ENCODE peak calls at places on chromosomes 4 and X, in six cellular contexts. W is aorta, S is esophagus muscularis mucosa, U is A549, K is adrenal gland, M is suprapubic skin. I is an unnamed sample. For H3K4me1, the result is how much of the 10 kb centered on the place peaks cover.

GRCh38 chr4:179145746-179146530 is 1703.7 kb upstream of the AGA start:
- DNase-seq in M (no peak), S (no peak), K (no peak), W (no peak), U (no peak), I (no peak)

GRCh38 chrX:30906726-30907125 is 17.7 kb upstream of the TAB3 start:
- DNase-seq in U (no peak), M (no peak), W (no peak), K (no peak), S (no peak), I (peak)

GRCh38 chr4:74996996-74997395 is 64.1 kb downstream of the PARM1 start:
- DNase-seq in W (no peak), M (no peak), S (peak), K (no peak), U (no peak), I (no peak)

GRCh38 chr4:140061194-140061593 is 92.8 kb downstream of the MAML3 start:
- DNase-seq in S (no peak), W (no peak), U (no peak), M (no peak), K (no peak), I (peak)

GRCh38 chrX:154734101-154734781 is 16.6 kb downstream of the GAB3 start:
- DNase-seq in K (peak), S (no peak), W (no peak), U (no peak), M (no peak), I (peak)

GRCh38 chr4:136395212-136395722 is 1137.0 kb downstream of the PCDH18 start:
- DNase-seq in S (no peak), M (no peak), U (no peak), K (no peak), W (peak), I (no peak)

GRCh38 chr4:166386491-166387367 is 513.7 kb downstream of the TLL1 start:
- DNase-seq in W (no peak), U (no peak), S (no peak), M (no peak), K (no peak), I (no peak)

GRCh38 chrX:153868576-153869472 is 17.1 kb downstream of the L1CAM start:
- DNase-seq in W (no peak), K (no peak), M (no peak), U (no peak), S (no peak), I (no peak)

GRCh38 chr4:26161030-26161824 is 159.6 kb upstream of the RBPJ start:
- DNase-seq in U (no peak), M (no peak), S (no peak), W (no peak), K (no peak), I (no peak)

GRCh38 chrX:110284159-110284558 is 33.7 kb downstream of the AMMECR1 start:
- DNase-seq in M (no peak), W (no peak), S (no peak), U (peak), K (no peak), I (no peak)

GRCh38 chr4:72489267-72489666 is 79.8 kb downstream of the ADAMTS3 start:
- DNase-seq in K (no peak), W (no peak), M (no peak), U (no peak), S (no peak), I (no peak)

GRCh38 chrX:23908219-23909003 is 605 bp downstream of the CXorf58 start:
- DNase-seq in U (no peak), M (no peak), K (no peak), W (no peak), S (no peak), I (peak)

GRCh38 chr4:39037491-39037825 is 5.2 kb upstream of the TMEM156 start:
- DNase-seq in S (no peak), K (no peak), U (no peak), M (no peak), W (no peak), I (no peak)

GRCh38 chr4:41661447-41662076 is 87.0 kb downstream of the PHOX2B start:
- DNase-seq in K (peak), S (peak), M (no peak), W (peak), U (peak), I (peak)

GRCh38 chr4:138242830-138243149 is 641 bp upstream of the SLC7A11 start:
- DNase-seq in W (no peak), S (no peak), U (no peak), M (no peak), K (no peak), I (no peak)

GRCh38 chrX:17812763-17813162 is 48.3 kb downstream of the RAI2 start:
- DNase-seq in U (no peak), W (no peak), M (no peak), S (no peak), K (no peak), I (peak)

GRCh38 chrX:118205421-118205820 is 88.8 kb upstream of the KLHL13 start:
- DNase-seq in W (no peak), M (no peak), K (no peak), U (no peak), S (no peak), I (no peak)

GRCh38 chr4:141153751-141154510 is 20.7 kb upstream of the RNF150 start:
- DNase-seq in M (no peak), K (no peak), U (no peak), W (no peak), S (no peak), I (peak)

GRCh38 chrX:120560405-120560841 is 339 bp downstream of the CUL4B start:
- DNase-seq in K (peak), S (peak), U (no peak), M (no peak), W (no peak), I (peak)

GRCh38 chrX:15946783-15947550 is 92.4 kb upstream of the AP1S2 start:
- DNase-seq in U (no peak), W (no peak), K (no peak), M (no peak), S (no peak), I (no peak)

GRCh38 chrX:113033966-113034680 is 193.5 kb upstream of the AMOT start:
- DNase-seq in K (no peak), S (no peak), W (no peak), M (no peak), U (no peak), I (no peak)

GRCh38 chr4:83150563-83151330 is 36.2 kb upstream of the PLAC8 start:
- DNase-seq in K (no peak), W (no peak), S (no peak), U (no peak), M (no peak), I (no peak)

GRCh38 chrX:129980043-129980442 is 2.4 kb upstream of the BCORL1 start:
- DNase-seq in S (no peak), K (no peak), W (no peak), U (no peak), M (no peak), I (peak)

GRCh38 chr4:97150966-97151365 is 992.3 kb downstream of the STPG2 start:
- DNase-seq in K (no peak), W (no peak), U (no peak), M (no peak), S (no peak), I (no peak)

GRCh38 chrX:9604111-9604907 is 139.5 kb downstream of the TBL1X start:
- DNase-seq in M (no peak), W (peak), S (no peak), U (no peak), K (peak), I (no peak)

GRCh38 chrX:49103637-49104036 is 19.9 kb downstream of the GPKOW start:
- DNase-seq in U (no peak), S (no peak), K (no peak), W (no peak), M (no peak), I (no peak)

GRCh38 chr4:128775916-128776315 is 33.6 kb upstream of the JADE1 start:
- DNase-seq in S (no peak), K (no peak), W (no peak), M (no peak), U (no peak), I (no peak)

GRCh38 chrX:12308420-12308819 is 170.1 kb downstream of the FRMPD4 start:
- DNase-seq in S (no peak), M (no peak), W (no peak), K (no peak), U (no peak), I (no peak)

GRCh38 chrX:23732704-23733103 is 10.4 kb downstream of the ACOT9 start:
- DNase-seq in U (no peak), S (no peak), M (no peak), W (no peak), K (no peak), I (no peak)

GRCh38 chr4:86359944-86360478 is at the start of gene MAPK10:
- DNase-seq in U (no peak), K (peak), S (no peak), M (no peak), W (no peak), I (peak)

DNA sequence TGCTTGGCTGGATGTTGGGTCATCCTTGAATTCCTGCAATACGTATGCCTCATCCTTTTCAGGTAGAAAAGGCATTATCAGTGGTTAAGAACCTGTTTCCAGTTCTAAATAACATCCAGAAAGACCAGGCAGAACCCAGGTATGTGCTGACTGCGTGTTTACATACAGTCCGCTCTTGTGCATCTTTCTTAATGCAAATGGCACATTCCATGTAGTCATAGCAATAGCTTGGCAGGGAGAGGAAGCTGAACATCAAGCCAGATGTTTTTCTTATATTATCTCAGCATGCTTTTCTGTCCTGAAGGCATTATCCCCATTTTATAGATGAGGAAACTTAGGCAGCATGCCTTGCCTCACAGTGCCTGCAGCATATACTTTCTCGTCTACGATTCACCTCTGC is 2.1 kb downstream of the DCLK2 start:
- DNase-seq in S (no peak), W (no peak), K (no peak), M (no peak), U (no peak), I (peak)
- H3K4me3 ChIP-seq in S (peak), W (peak), K (no peak), M (no peak), U (peak), I (no peak)

GRCh38 chr4:119039160-119039559 is 96.5 kb upstream of the MYOZ2 start:
- DNase-seq in S (no peak), W (no peak), U (no peak), K (no peak), M (no peak), I (no peak)
- H3K4me1 ChIP-seq in S (half or more), W (under half), U (half or more), K (under half), M (under half), I (under half)

GRCh38 chr4:79682801-79683217 is 274.8 kb upstream of the GK2 start:
- DNase-seq in U (no peak), M (no peak), W (peak), K (no peak), S (no peak), I (no peak)
- H3K27ac ChIP-seq in U (no peak), M (no peak), W (no peak), K (no peak), S (peak), I (no peak)

DNA sequence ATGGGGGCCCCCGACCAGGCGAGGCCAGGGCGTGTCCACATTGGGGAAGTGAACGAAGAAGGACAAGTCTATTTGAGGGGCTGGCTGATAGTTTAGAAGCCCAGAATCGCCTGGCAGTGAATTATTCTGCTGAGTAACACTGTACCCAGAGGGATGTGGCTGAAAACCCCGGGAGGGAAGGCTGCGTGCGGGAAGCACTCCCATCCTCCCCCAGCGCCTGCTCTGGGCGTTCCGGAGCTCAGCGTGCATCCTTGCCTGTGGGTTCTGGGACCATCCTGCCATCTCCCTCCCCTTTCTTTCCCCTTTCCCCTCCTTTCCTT is 66.6 kb downstream of the TRMT44 start:
- DNase-seq in M (no peak), K (no peak), W (no peak), S (no peak), U (no peak), I (peak)
- H3K4me3 ChIP-seq in M (no peak), K (no peak), W (no peak), S (no peak), U (no peak), I (no peak)

GRCh38 chrX:133302775-133303445 is 84.8 kb upstream of the TFDP3 start:
- DNase-seq in U (no peak), K (no peak), S (no peak), M (no peak), W (no peak), I (no peak)

GRCh38 chrX:133305348-133305747 is 87.2 kb upstream of the TFDP3 start:
- DNase-seq in W (no peak), U (no peak), M (no peak), K (no peak), S (no peak), I (no peak)

GRCh38 chrX:133307094-133307493 is 88.9 kb upstream of the TFDP3 start:
- DNase-seq in M (no peak), S (no peak), U (no peak), W (no peak), K (no peak), I (no peak)

GRCh38 chrX:133307637-133308485 is 89.7 kb upstream of the TFDP3 start:
- DNase-seq in M (no peak), W (no peak), U (no peak), S (no peak), K (no peak), I (peak)
- H3K4me1 ChIP-seq in M (under half), W (under half), U (under half), S (under half), K (under half), I (under half)

DNA sequence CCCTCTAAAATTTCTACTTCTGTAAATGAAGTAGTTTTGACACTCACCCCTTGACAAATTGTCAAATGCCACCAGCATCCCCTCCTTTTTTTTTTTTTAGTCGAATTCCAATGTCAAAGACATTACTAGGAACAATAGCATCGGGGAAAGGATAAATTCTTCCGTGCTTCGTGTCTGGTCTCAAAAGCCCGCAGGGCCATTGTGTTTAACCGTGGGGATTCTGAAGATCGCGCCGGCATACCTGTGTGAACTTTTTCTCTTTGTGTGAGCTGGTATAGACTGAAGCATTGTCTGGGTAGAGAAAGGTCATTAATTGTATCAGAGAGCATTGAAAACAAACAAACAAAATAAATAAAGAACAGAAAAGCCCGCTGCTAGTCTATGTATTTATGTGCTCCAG is 313.9 kb downstream of the ASMT start:
- DNase-seq in K (peak), W (no peak), S (no peak), M (no peak), U (no peak), I (no peak)
- H3K27ac ChIP-seq in K (no peak), W (no peak), S (no peak), M (no peak), U (no peak), I (no peak)

DNA sequence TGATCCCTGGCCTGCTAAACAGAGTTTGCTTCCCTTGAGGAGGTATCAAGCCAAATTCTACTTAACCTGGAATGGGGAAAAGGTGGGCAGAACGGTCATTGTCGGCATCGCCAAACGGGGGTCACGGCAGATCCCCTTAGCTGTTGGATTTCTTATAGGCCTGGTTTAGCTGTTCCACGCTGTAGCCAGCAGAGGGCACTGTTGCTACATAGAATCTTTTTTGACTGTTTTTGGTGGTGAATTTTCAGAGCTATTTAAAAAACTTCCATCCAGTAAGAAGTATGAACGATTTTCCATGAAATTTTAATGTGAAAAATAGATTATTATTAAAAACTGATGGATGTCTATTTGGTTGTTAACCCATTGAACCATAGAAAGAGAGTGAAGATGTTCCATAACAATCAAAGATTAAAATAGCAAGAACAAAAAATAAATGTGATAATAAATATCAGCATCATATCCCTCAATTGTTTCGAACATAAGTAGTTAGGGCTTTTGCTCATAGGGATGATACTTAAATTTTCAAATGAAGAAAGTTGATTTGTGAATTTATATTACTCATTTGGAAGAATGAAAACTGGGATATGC is 56.6 kb downstream of the LINC00632 start:
- DNase-seq in W (peak), K (peak), M (no peak), U (no peak), S (no peak), I (peak)
- H3K4me3 ChIP-seq in W (peak), K (no peak), M (peak), U (peak), S (no peak), I (peak)

GRCh38 chr4:47530801-47531200 is 45.7 kb downstream of the ATP10D start:
- DNase-seq in W (no peak), S (no peak), U (no peak), M (no peak), K (no peak), I (no peak)

GRCh38 chr4:47532658-47533057 is 47.6 kb downstream of the ATP10D start:
- DNase-seq in S (no peak), M (no peak), W (no peak), K (no peak), U (no peak), I (no peak)

GRCh38 chr4:47531241-47531953 is 46.3 kb downstream of the ATP10D start:
- DNase-seq in U (no peak), W (no peak), S (no peak), K (no peak), M (no peak), I (peak)

GRCh38 chr4:47533689-47534347 is 48.7 kb downstream of the ATP10D start:
- DNase-seq in S (no peak), M (no peak), K (no peak), W (no peak), U (no peak), I (no peak)

DNA sequence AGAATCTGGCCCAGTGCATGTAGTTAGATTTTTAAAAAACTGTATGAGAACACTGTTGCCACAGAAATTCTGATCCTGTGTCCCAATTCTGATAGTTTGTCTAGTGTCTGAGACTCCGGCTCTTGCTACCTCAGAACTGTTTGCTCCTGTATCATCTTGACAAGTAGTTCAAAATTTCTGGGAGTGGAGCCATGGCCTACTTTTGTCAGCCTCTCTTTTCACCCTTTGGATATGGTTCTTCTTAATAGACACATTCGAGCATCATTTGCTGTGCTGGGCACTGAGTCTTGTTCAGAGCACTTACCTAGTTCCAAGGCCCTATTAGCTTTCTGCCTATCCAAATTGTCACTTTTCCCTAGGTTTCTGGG is 46.9 kb downstream of the ATP10D start:
- DNase-seq in S (no peak), K (peak), M (no peak), U (no peak), W (no peak), I (no peak)
- H3K4me1 ChIP-seq in S (under half), K (under half), M (under half), U (under half), W (under half), I (under half)

GRCh38 chr4:24211821-24212220 is 322.0 kb upstream of the PPARGC1A start:
- DNase-seq in U (no peak), S (peak), K (no peak), W (no peak), M (no peak), I (no peak)

GRCh38 chr4:24208691-24209090 is 318.8 kb upstream of the PPARGC1A start:
- DNase-seq in K (no peak), M (no peak), S (no peak), W (no peak), U (no peak), I (no peak)

GRCh38 chr4:24210332-24210902 is 320.6 kb upstream of the PPARGC1A start:
- DNase-seq in M (peak), W (peak), U (peak), K (peak), S (peak), I (peak)

GRCh38 chr4:24209131-24209530 is 319.3 kb upstream of the PPARGC1A start:
- DNase-seq in W (no peak), K (no peak), M (no peak), U (no peak), S (peak), I (no peak)

GRCh38 chr4:24209891-24210290 is 320.0 kb upstream of the PPARGC1A start:
- DNase-seq in K (no peak), S (no peak), W (no peak), U (no peak), M (no peak), I (peak)
- H3K27ac ChIP-seq in K (no peak), S (no peak), W (no peak), U (peak), M (no peak), I (no peak)